ENCODE peak calls at places on chromosomes 7 and 10, in four cellular contexts. L, V, T and E are unnamed samples.

GRCh38 chr7:158710651-158711102 is 6.1 kb upstream of the NCAPG2 start:
- DNase-seq in L (no peak), V (no peak), T (no peak), E (no peak)

GRCh38 chr7:141701489-141702046 is 398 bp downstream of the DENND11 start:
- DNase-seq in L (peak; percentile 88), T (peak; percentile 35), V (peak; percentile 53), E (no peak)

GRCh38 chr7:151093748-151094147 is 7.5 kb downstream of the AGAP3 start:
- DNase-seq in T (no peak), L (no peak), V (no peak), E (no peak)

GRCh38 chr10:14543048-14543903 is 212.6 kb upstream of the FRMD4A start:
- DNase-seq in V (no peak), T (no peak), L (no peak), E (no peak)

GRCh38 chr10:91380873-91381561 is 29.1 kb upstream of the HECTD2 start:
- DNase-seq in T (no peak), V (no peak), L (no peak), E (no peak)

GRCh38 chr10:73964743-73965142 is 33.2 kb upstream of the VCL start:
- DNase-seq in T (no peak), L (no peak), V (no peak), E (no peak)

GRCh38 chr10:30028006-30028441 is 31.4 kb downstream of the JCAD start:
- DNase-seq in L (no peak), V (no peak), T (no peak), E (no peak)

GRCh38 chr10:44935201-44935960 is 24.2 kb upstream of the RASSF4 start:
- DNase-seq in V (no peak), T (no peak), L (peak; percentile 85), E (peak; percentile 72)

GRCh38 chr7:132575987-132576722 is at the start of gene PLXNA4:
- DNase-seq in T (no peak), V (no peak), L (peak; percentile 82), E (peak; percentile 48)

GRCh38 chr7:132577206-132578049 is 1.2 kb upstream of the PLXNA4 start:
- DNase-seq in T (peak; percentile 26), V (peak; percentile 44), L (peak; percentile 90), E (peak; percentile 49)

GRCh38 chr7:132578050-132578370 is 1.7 kb upstream of the PLXNA4 start:
- DNase-seq in L (peak; percentile 49), V (no peak), T (no peak), E (no peak)

GRCh38 chr7:132575336-132575986 is 809 bp downstream of the PLXNA4 start:
- DNase-seq in T (peak; percentile 36), L (peak; percentile 93), V (peak; percentile 30), E (no peak)

GRCh38 chr7:132576723-132577089 is 436 bp upstream of the PLXNA4 start:
- DNase-seq in L (no peak), V (no peak), T (no peak), E (no peak)
- H3K4me3 ChIP-seq in L (peak overlapping the region; percentile 27), V (peak overlapping the region; percentile 34), T (peak overlapping the region; percentile 47), E (peak overlapping the region; percentile 70)

GRCh38 chr7:80432166-80432565 is 79.7 kb downstream of the GNAT3 start:
- DNase-seq in T (no peak), V (no peak), L (no peak), E (no peak)

GRCh38 chr7:80429186-80429585 is 82.7 kb downstream of the GNAT3 start:
- DNase-seq in L (no peak), V (no peak), T (no peak), E (no peak)

GRCh38 chr7:80427218-80427617 is 84.6 kb downstream of the GNAT3 start:
- DNase-seq in V (no peak), T (no peak), L (no peak), E (no peak)

GRCh38 chr7:80434043-80434442 is 77.8 kb downstream of the GNAT3 start:
- DNase-seq in L (no peak), V (no peak), T (no peak), E (no peak)

GRCh38 chr7:80428161-80429054 is 83.5 kb downstream of the GNAT3 start:
- DNase-seq in L (no peak), T (peak; percentile 28), V (peak; percentile 24), E (no peak)
- H3K4me3 ChIP-seq in L (no peak overlapping the region), T (no peak overlapping the region), V (no peak overlapping the region), E (no peak overlapping the region)

GRCh38 chr10:98270026-98270740 is 2.2 kb upstream of the LOXL4 start:
- DNase-seq in L (peak; percentile 82), T (no peak), V (no peak), E (no peak)
- H3K4me3 ChIP-seq in L (no peak overlapping the region), T (no peak overlapping the region), V (no peak overlapping the region), E (no peak overlapping the region)

GRCh38 chr10:102743078-102743587 is 615 bp upstream of the WBP1L start:
- DNase-seq in T (no peak), L (no peak), V (no peak), E (no peak)
- H3K4me3 ChIP-seq in T (no peak overlapping the region), L (no peak overlapping the region), V (peak overlapping the region; percentile 2), E (peak overlapping the region; percentile 93)